ENCODE peak calls at places on chromosomes 3 and 15, in four cellular contexts. U is A673; X is CD8-positive, alpha-beta memory T cell; O is Karpas-422. D is an unnamed sample.

GRCh38 chr3:120039642-120040610 is 54.3 kb downstream of the GSK3B start:
- DNase-seq in U (no peak), X (no peak), O (peak; percentile 55), D (peak; percentile 19)

GRCh38 chr3:56373386-56373785 is 94.9 kb downstream of the ERC2 start:
- DNase-seq in U (no peak), X (no peak), O (no peak), D (peak; percentile 15)

GRCh38 chr3:183845608-183846288 is 20.4 kb upstream of the MAP6D1 start:
- DNase-seq in U (no peak), X (no peak), O (no peak), D (no peak)

GRCh38 chr3:31968927-31969418 is 12.1 kb downstream of the OSBPL10 start:
- DNase-seq in U (no peak), X (no peak), O (peak; percentile 49), D (peak; percentile 50)

GRCh38 chr15:32033186-32033890 is 3.0 kb downstream of the CHRNA7 start:
- DNase-seq in U (no peak), X (no peak), O (no peak), D (no peak)

GRCh38 chr3:42638339-42638842 is 15.1 kb upstream of the ZBTB47 start:
- DNase-seq in U (no peak), X (peak; percentile 22), O (no peak), D (no peak)

GRCh38 chr3:72572489-72573007 is 275.7 kb downstream of the SHQ1 start:
- DNase-seq in U (no peak), X (no peak), O (no peak), D (no peak)

GRCh38 chr3:63872135-63872924 is 8.7 kb downstream of the ATXN7 start:
- DNase-seq in U (no peak), X (no peak), O (no peak), D (no peak)

GRCh38 chr15:34855893-34856292 is 60.5 kb upstream of the ACTC1 start:
- DNase-seq in U (no peak), X (no peak), O (no peak), D (no peak)

GRCh38 chr3:23949784-23950183 is 4.7 kb downstream of the NR1D2 start:
- DNase-seq in U (peak; percentile 7), X (no peak), O (no peak), D (peak; percentile 84)

GRCh38 chr3:108346301-108346989 is 50.1 kb downstream of the HHLA2 start:
- DNase-seq in U (no peak), X (no peak), O (no peak), D (no peak)

GRCh38 chr3:133767607-133768006 is 21.4 kb downstream of the TF start:
- DNase-seq in U (no peak), X (no peak), O (peak; percentile 23), D (peak; percentile 38)

GRCh38 chr3:105823149-105823866 is 45.5 kb downstream of the CBLB start:
- DNase-seq in U (no peak), X (no peak), O (peak; percentile 52), D (peak; percentile 76)

GRCh38 chr3:195907730-195908438 is 467 bp downstream of the TNK2 start:
- DNase-seq in U (peak; percentile 86), X (peak; percentile 59), O (peak; percentile 78), D (peak; percentile 76)

GRCh38 chr3:69353088-69353478 is 32.8 kb downstream of the FRMD4B start:
- DNase-seq in U (no peak), X (no peak), O (no peak), D (no peak)
- H3K4me3 ChIP-seq in U (no peak overlapping the region), X (no peak overlapping the region), O (no peak overlapping the region), D (no peak overlapping the region)

GRCh38 chr3:194585880-194586281 is 47.3 kb downstream of the TMEM44 start:
- DNase-seq in U (no peak), X (no peak), O (peak; percentile 54), D (no peak)

GRCh38 chr3:194584866-194585265 is 48.4 kb downstream of the TMEM44 start:
- DNase-seq in U (no peak), X (no peak), O (peak; percentile 57), D (no peak)

GRCh38 chr3:194586839-194587238 is 46.4 kb downstream of the TMEM44 start:
- DNase-seq in U (no peak), X (no peak), O (no peak), D (no peak)

GRCh38 chr3:194582196-194582905 is 50.9 kb downstream of the TMEM44 start:
- DNase-seq in U (no peak), X (no peak), O (no peak), D (no peak)

GRCh38 chr3:194584435-194584776 is 48.8 kb downstream of the TMEM44 start:
- DNase-seq in U (no peak), X (no peak), O (no peak), D (no peak)
- H3K4me3 ChIP-seq in U (peak overlapping the region; percentile 88), X (peak overlapping the region; percentile 89), O (peak overlapping the region; percentile 82), D (peak overlapping the region; percentile 87)

GRCh38 chr15:25435474-25436243 is 3.2 kb downstream of the UBE3A start:
- DNase-seq in U (no peak), X (no peak), O (no peak), D (no peak)
- H3K4me3 ChIP-seq in U (no peak overlapping the region), X (no peak overlapping the region), O (peak overlapping the region; percentile 95), D (no peak overlapping the region)

GRCh38 chr3:71066849-71067261 is 516.7 kb downstream of the FOXP1 start:
- DNase-seq in U (peak; percentile 47), X (peak; percentile 44), O (peak; percentile 78), D (no peak)
- H3K4me3 ChIP-seq in U (no peak overlapping the region), X (peak overlapping the region; percentile 70), O (peak overlapping the region; percentile 73), D (no peak overlapping the region)

DNA sequence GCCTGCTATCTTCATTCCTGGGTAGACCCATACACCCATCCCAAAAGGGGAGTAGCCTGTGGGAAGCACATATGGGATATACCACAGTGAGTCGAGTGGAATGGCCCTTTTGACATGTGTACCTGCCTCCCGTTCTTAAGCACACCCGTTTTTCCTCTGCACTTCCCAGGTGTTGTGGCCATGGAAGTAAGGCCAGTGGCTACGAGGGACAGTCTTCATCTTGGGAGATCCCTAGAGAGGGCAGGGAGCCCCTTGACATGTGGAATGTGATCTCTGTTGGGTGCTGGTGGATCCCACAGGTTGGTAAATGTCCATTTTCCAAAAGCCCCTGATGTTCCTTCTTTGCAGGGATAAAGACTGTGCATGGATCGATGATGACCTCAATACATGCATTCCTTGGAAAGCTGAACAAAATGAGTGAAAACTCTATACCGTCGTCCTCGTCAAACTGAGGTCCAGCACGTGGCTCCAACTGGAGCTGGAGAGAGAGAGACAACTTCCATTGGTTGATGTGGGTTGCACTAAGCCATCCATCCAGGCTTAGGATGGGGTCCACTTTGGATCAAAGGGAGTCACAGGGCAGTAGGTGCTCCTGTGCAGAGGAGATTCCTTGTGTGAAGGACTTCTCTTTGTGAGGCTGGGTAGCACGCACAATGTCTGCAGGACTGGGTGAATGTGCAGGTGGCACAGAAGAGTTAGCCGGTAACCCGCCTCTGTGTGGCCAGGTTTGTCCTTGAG is 136.8 kb downstream of the SNRPN start:
- DNase-seq in U (no peak), X (no peak), O (no peak), D (no peak)
- H3K4me3 ChIP-seq in U (no peak overlapping the region), X (no peak overlapping the region), O (no peak overlapping the region), D (no peak overlapping the region)

DNA sequence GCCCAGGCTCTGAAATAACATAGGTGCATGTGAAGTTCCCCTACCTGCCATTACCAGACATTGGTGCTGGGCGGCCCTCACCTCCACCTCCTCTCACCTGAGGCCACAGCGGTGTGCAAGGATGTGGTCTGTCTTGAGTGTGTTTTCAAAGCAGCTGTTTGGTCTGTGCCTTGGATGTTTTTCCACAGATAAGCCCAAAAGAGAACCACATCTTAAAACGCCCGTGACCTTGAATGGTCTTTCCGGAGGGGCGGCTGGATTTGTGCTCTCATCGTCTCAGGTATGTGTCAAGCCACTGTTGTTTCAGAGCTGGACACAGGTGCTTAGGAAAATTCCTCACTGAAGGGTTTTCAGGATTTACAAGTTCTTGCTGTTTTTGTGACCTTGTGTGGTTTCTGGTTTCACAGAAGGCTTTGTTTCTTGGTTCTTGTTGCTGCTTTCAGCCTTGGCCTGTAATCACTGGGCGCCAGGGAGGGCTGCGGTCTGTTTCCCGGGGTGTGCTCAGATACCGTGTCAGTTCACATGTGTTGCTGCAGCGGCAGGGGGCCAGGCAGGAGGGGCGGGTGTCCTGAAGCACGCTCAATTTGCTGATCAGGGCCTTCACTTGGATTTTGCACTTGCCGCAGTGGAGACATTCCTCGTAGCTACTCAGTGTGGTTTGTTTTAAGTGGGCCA is 128.4 kb downstream of the IGF1R start:
- DNase-seq in U (no peak), X (peak; percentile 26), O (no peak), D (peak; percentile 92)
- H3K4me3 ChIP-seq in U (no peak overlapping the region), X (no peak overlapping the region), O (no peak overlapping the region), D (peak overlapping the region; percentile 1)

DNA sequence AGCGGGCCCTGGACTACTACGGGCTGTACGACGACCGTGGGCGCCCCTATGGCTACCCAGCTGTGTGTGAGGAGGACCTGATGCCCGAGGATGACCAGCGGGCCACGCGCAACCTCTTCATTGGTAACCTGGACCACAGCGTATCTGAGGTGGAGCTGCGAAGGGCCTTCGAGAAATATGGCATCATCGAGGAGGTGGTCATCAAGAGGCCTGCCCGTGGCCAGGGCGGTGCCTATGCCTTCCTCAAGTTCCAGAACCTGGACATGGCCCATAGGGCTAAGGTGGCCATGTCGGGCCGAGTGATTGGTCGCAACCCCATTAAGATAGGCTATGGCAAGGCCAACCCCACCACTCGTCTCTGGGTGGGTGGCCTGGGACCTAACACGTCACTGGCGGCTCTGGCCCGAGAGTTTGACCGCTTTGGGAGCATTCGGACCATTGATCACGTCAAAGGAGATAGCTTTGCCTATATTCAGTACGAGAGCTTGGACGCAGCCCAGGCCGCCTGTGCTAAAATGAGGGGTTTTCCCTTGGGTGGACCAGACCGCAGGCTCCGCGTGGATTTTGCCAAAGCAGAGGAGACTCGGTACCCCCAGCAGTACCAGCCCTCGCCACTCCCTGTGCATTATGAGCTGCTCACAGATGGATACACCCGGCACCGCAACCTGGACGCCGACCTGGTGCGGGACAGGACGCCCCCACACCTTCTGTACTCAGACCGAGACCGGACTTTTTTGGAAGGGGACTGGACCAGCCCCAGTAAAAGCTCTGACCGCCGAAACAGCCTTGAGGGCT is 1.4 kb downstream of the RBM15B start:
- DNase-seq in U (no peak), X (no peak), O (no peak), D (no peak)
- H3K4me3 ChIP-seq in U (peak overlapping the region; percentile 63), X (peak overlapping the region; percentile 42), O (peak overlapping the region; percentile 81), D (peak overlapping the region; percentile 76)

GRCh38 chr3:3296858-3297430 is 117.5 kb upstream of the CRBN start:
- DNase-seq in U (peak; percentile 84), X (peak; percentile 42), O (no peak), D (no peak)

DNA sequence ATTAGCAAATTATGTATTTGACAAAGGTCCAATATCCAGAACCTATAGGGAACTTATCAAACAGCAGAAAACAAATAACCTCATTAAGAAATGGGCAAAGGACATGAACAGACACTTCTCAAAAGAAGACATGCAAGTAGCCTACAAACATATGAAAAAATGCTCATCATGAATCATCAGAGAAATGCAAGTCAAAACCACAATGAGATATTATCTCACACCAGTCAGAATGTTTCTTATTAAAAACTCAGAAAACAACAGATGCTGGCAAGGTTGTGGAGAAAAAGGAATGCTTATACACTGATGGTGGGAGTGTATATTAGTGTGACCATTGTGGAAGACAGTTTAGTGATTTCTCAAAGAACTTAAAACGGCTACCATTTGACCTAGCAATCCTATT is 116.1 kb upstream of the CRBN start:
- DNase-seq in U (no peak), X (no peak), O (no peak), D (no peak)
- H3K4me3 ChIP-seq in U (no peak overlapping the region), X (no peak overlapping the region), O (no peak overlapping the region), D (no peak overlapping the region)

DNA sequence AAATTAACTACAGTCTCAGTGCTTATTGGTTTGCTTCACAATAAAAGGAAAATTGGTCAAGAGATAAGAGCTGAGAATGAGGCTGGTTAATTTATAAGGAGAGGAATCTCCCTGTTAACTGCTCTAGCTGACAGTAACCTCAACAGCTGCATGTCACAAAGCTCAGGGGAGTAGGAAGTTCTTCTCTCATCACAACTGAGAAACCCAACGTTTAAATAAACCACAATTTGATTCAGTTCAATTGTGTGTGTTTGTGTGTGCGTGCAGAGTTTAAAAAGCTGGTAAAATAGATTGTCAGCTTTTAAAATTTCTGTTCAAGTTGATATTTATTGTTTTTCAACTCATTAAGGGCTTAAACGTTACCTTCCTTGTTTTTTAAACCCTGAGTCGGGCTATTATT is 3.5 kb upstream of the TGFBR2 start:
- DNase-seq in U (no peak), X (no peak), O (no peak), D (no peak)
- H3K4me3 ChIP-seq in U (no peak overlapping the region), X (no peak overlapping the region), O (no peak overlapping the region), D (no peak overlapping the region)

D was measured in SJCRH30.